ENCODE peak calls at places on chromosomes 7 and 10, in four cellular contexts. B is fibroblast of pulmonary artery, R is lung microvascular endothelial cell, L is amniotic epithelial cell. T is an unnamed sample.

GRCh38 chr7:78620931-78621330 is 822.4 kb downstream of the PHTF2 start:
- DNase-seq in B (peak), R (no peak), L (peak), T (peak)

GRCh38 chr10:132575320-132576201 is 38.0 kb downstream of the INPP5A start:
- DNase-seq in R (peak), B (peak), L (peak), T (peak)

GRCh38 chr10:133201151-133201947 is 28.7 kb upstream of the UTF1 start:
- DNase-seq in L (no peak), R (no peak), B (no peak), T (no peak)

GRCh38 chr7:141053626-141054025 is 20.2 kb upstream of the TMEM178B start:
- DNase-seq in R (no peak), B (no peak), L (no peak), T (no peak)

GRCh38 chr7:1668486-1668931 is 1.6 kb upstream of the ELFN1 start:
- DNase-seq in L (no peak), R (no peak), B (no peak), T (no peak)

GRCh38 chr10:3486346-3487065 is 298.5 kb downstream of the KLF6 start:
- DNase-seq in R (peak), B (peak), L (peak), T (no peak)

GRCh38 chr10:80406249-80406648 is 2.1 kb upstream of the PRXL2A start:
- DNase-seq in L (no peak), B (no peak), R (no peak), T (peak)

GRCh38 chr7:38477333-38477732 is 153.8 kb downstream of the AMPH start:
- DNase-seq in B (no peak), L (no peak), R (no peak), T (no peak)

GRCh38 chr10:86960003-86960862 is 1.8 kb downstream of the SNCG start:
- DNase-seq in R (peak), B (peak), L (peak), T (peak)

GRCh38 chr7:81462672-81463071 is 307.2 kb downstream of the HGF start:
- DNase-seq in L (peak), R (peak), B (peak), T (peak)

GRCh38 chr10:53314856-53315255 is 542.3 kb upstream of the MBL2 start:
- DNase-seq in R (peak), L (peak), B (peak), T (peak)

GRCh38 chr7:252216-252965 is 37.6 kb upstream of the FOXL3 start:
- DNase-seq in L (no peak), B (no peak), R (no peak), T (no peak)

GRCh38 chr7:5077740-5078139 is 32.1 kb downstream of the RBAK start:
- DNase-seq in R (peak), L (no peak), B (no peak), T (no peak)

GRCh38 chr7:42734568-42734967 is 177.3 kb downstream of the C7orf25 start:
- DNase-seq in L (peak), B (peak), R (no peak), T (peak)

GRCh38 chr10:92238586-92239098 is 52.2 kb downstream of the CPEB3 start:
- DNase-seq in B (peak), R (no peak), L (peak), T (peak)

GRCh38 chr10:65518379-65518778 is 1407.5 kb upstream of the LRRTM3 start:
- DNase-seq in R (no peak), B (no peak), L (peak), T (no peak)

GRCh38 chr10:110647136-110647430 is 2.9 kb downstream of the RBM20 start:
- DNase-seq in R (no peak), B (no peak), L (no peak), T (no peak)

GRCh38 chr10:6505300-6505699 is 74.8 kb downstream of the PRKCQ start:
- DNase-seq in R (no peak), L (no peak), B (no peak), T (no peak)

GRCh38 chr10:62618576-62619408 is 185.7 kb upstream of the ADO start:
- DNase-seq in L (no peak), R (peak), B (peak), T (peak)

GRCh38 chr7:85177316-85177715 is 9.5 kb downstream of the SEMA3D start:
- DNase-seq in L (no peak), R (no peak), B (no peak), T (no peak)

GRCh38 chr10:103966671-103967432 is at the start of gene SLK:
- DNase-seq in R (peak), B (peak), L (peak), T (peak)

GRCh38 chr10:34171957-34172527 is 643.1 kb downstream of the PARD3 start:
- DNase-seq in L (no peak), B (no peak), R (no peak), T (peak)

GRCh38 chr10:71383972-71384687 is 12.6 kb upstream of the CDH23 start:
- DNase-seq in L (peak), B (peak), R (peak), T (peak)

GRCh38 chr10:65861249-65861648 is 1064.6 kb upstream of the LRRTM3 start:
- DNase-seq in B (peak), L (no peak), R (no peak), T (peak)

GRCh38 chr7:20785211-20786048 is 1.3 kb downstream of the SP8 start:
- DNase-seq in R (no peak), L (no peak), B (no peak), T (no peak)

GRCh38 chr10:95467162-95467599 is 94.0 kb downstream of the SORBS1 start:
- DNase-seq in B (peak), L (peak), R (peak), T (peak)

GRCh38 chr10:129320340-129320739 is 146.7 kb upstream of the MGMT start:
- DNase-seq in B (peak), R (no peak), L (no peak), T (peak)

GRCh38 chr10:30349967-30350735 is 1.1 kb upstream of the MTPAP start:
- DNase-seq in R (no peak), L (no peak), B (no peak), T (no peak)

GRCh38 chr7:91397612-91398011 is 133.4 kb downstream of the FZD1 start:
- DNase-seq in B (no peak), R (no peak), L (no peak), T (no peak)

GRCh38 chr10:97188234-97188847 is 2.6 kb upstream of the SLIT1 start:
- DNase-seq in L (no peak), R (no peak), B (no peak), T (no peak)

GRCh38 chr10:123249894-123250293 is 95.7 kb downstream of the BUB3 start:
- DNase-seq in B (peak), R (no peak), L (no peak), T (no peak)

GRCh38 chr7:120842131-120842621 is 15.8 kb downstream of the TSPAN12 start:
- DNase-seq in R (no peak), L (no peak), B (no peak), T (no peak)

GRCh38 chr10:129033790-129034272 is 433.2 kb upstream of the MGMT start:
- DNase-seq in R (no peak), B (no peak), L (no peak), T (no peak)

GRCh38 chr7:112546723-112547513 is 66.1 kb downstream of the LSMEM1 start:
- DNase-seq in L (no peak), R (peak), B (peak), T (peak)

GRCh38 chr7:22579961-22580360 is 80.0 kb upstream of the STEAP1B start:
- DNase-seq in B (no peak), L (no peak), R (no peak), T (peak)

GRCh38 chr7:84548366-84549085 is 353.9 kb upstream of the SEMA3A start:
- DNase-seq in L (peak), B (peak), R (no peak), T (peak)

GRCh38 chr7:96596120-96596826 is 113.4 kb downstream of the SEM1 start:
- DNase-seq in L (no peak), B (peak), R (peak), T (peak)

GRCh38 chr10:14736043-14736442 is 38.7 kb downstream of the FAM107B start:
- DNase-seq in L (no peak), R (no peak), B (no peak), T (no peak)

GRCh38 chr7:15554744-15555143 is 7.1 kb downstream of the AGMO start:
- DNase-seq in R (no peak), L (no peak), B (no peak), T (no peak)

GRCh38 chr10:36301139-36301538 is 659.0 kb upstream of the FZD8 start:
- DNase-seq in R (no peak), B (no peak), L (no peak), T (no peak)